ENCODE peak calls at places on chromosome 9, in five cellular contexts. P, V, S, Z and J are unnamed samples.

GRCh38 chr9:4147476-4148214 is 152.2 kb downstream of the GLIS3 start:
- DNase-seq in P (no peak), V (peak; percentile 24), S (no peak), Z (peak; percentile 24), J (no peak)

GRCh38 chr9:91282292-91282691 is 79.4 kb downstream of the AUH start:
- DNase-seq in P (no peak), V (no peak), S (no peak), Z (no peak), J (no peak)

GRCh38 chr9:114098021-114098659 is 952 bp downstream of the KIF12 start:
- DNase-seq in P (no peak), V (peak; percentile 88), S (peak; percentile 63), Z (peak; percentile 69), J (no peak)

GRCh38 chr9:111857555-111858211 is 38.9 kb upstream of the UGCG start:
- DNase-seq in P (no peak), V (no peak), S (no peak), Z (no peak), J (no peak)

GRCh38 chr9:98541684-98542230 is 167.0 kb downstream of the GABBR2 start:
- DNase-seq in P (no peak), V (no peak), S (no peak), Z (no peak), J (no peak)

GRCh38 chr9:75499812-75500211 is 390.7 kb upstream of the PCSK5 start:
- DNase-seq in P (no peak), V (no peak), S (no peak), Z (no peak), J (no peak)

GRCh38 chr9:4831119-4831518 is 38.4 kb downstream of the RCL1 start:
- DNase-seq in P (no peak), V (no peak), S (no peak), Z (no peak), J (no peak)

GRCh38 chr9:96137666-96138429 is 164.1 kb downstream of the HSD17B3 start:
- DNase-seq in P (no peak), V (no peak), S (no peak), Z (no peak), J (no peak)

GRCh38 chr9:123353984-123354591 is 1.9 kb upstream of the CRB2 start:
- DNase-seq in P (peak; percentile 72), V (peak; percentile 83), S (peak; percentile 72), Z (peak; percentile 85), J (peak; percentile 94)

GRCh38 chr9:92328225-92328624 is 2.5 kb downstream of the CENPP start:
- DNase-seq in P (no peak), V (no peak), S (no peak), Z (peak; percentile 41), J (no peak)

GRCh38 chr9:71638627-71639026 is 129.7 kb downstream of the CEMIP2 start:
- DNase-seq in P (peak; percentile 42), V (no peak), S (no peak), Z (no peak), J (no peak)

GRCh38 chr9:112711050-112711689 is 6.7 kb downstream of the INIP start:
- DNase-seq in P (peak; percentile 38), V (peak; percentile 12), S (no peak), Z (peak; percentile 30), J (no peak)

GRCh38 chr9:13688990-13689600 is 409.6 kb upstream of the MPDZ start:
- DNase-seq in P (no peak), V (peak; percentile 26), S (no peak), Z (peak; percentile 7), J (no peak)
- TF ChIP-seq CTCF in P (peak; percentile 20), V (peak; percentile 25), S (no peak), Z (peak; percentile 66), J (peak; percentile 52)

GRCh38 chr9:132575811-132576210 is 6.6 kb upstream of the BARHL1 start:
- DNase-seq in P (no peak), V (no peak), S (no peak), Z (no peak), J (no peak)
- TF ChIP-seq CTCF in P (no peak), V (no peak), S (no peak), Z (no peak), J (no peak)

GRCh38 chr9:82184524-82184923 is 196.0 kb downstream of the SPATA31D1 start:
- DNase-seq in P (no peak), V (no peak), S (no peak), Z (no peak), J (no peak)

GRCh38 chr9:82191082-82191481 is 202.5 kb downstream of the SPATA31D1 start:
- DNase-seq in P (no peak), V (no peak), S (no peak), Z (no peak), J (no peak)

GRCh38 chr9:82183181-82183860 is 194.7 kb downstream of the SPATA31D1 start:
- DNase-seq in P (no peak), V (no peak), S (no peak), Z (no peak), J (no peak)

DNA sequence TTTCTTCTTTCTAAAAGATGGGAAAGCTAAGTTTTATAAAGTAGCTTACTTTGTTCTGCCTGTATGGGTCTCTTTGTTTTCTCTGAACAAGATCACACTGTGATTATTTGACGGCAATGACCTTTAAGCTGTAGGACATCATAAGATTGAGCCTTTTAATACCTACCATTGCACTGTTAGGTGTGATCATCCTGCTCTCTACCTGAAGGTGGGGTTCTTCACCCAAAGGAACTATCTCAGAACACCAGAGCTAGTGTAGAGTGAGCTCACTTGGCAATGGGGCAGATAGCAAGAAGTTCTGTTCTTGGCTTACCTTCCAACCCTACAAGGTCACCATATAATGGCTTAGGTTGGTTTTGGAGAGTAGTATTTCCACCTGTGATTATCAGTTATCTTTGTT is 200.2 kb downstream of the SPATA31D1 start:
- DNase-seq in P (no peak), V (no peak), S (no peak), Z (no peak), J (no peak)
- TF ChIP-seq CTCF in P (no peak), V (no peak), S (no peak), Z (no peak), J (no peak)

DNA sequence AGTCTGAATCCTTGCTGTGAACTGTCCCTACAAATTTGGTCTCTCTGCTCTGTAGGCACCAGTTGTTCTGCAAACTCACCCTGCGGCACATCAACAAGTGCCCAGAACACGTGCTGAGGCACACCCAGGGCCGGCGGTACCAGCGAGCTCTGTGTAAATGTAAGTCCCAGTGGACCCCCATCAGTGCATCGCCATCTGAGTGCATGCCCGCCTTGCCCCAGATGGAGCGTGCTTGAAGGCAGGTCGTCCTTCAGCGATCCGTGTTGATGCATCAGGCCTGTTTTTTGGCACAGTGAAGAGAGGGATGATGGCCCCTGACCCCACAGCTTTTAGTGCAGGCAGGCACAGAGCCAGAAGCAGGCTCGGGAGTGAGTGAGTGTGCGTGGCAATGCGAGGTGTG is 1.3 kb downstream of the SURF2 start:
- DNase-seq in P (no peak), V (no peak), S (no peak), Z (no peak), J (no peak)
- TF ChIP-seq CTCF in P (no peak), V (no peak), S (no peak), Z (no peak), J (no peak)

GRCh38 chr9:134346151-134346550 is 19.9 kb downstream of the RXRA start:
- DNase-seq in P (no peak), V (no peak), S (no peak), Z (no peak), J (no peak)
- TF ChIP-seq CTCF in P (no peak), V (no peak), S (no peak), Z (no peak), J (no peak)

GRCh38 chr9:80884180-80884579 is 805.2 kb downstream of the TLE1 start:
- DNase-seq in P (no peak), V (no peak), S (no peak), Z (no peak), J (no peak)

GRCh38 chr9:80881946-80882345 is 807.4 kb downstream of the TLE1 start:
- DNase-seq in P (no peak), V (no peak), S (no peak), Z (peak; percentile 0), J (no peak)

GRCh38 chr9:80881350-80881749 is 808.0 kb downstream of the TLE1 start:
- DNase-seq in P (no peak), V (no peak), S (no peak), Z (no peak), J (no peak)

DNA sequence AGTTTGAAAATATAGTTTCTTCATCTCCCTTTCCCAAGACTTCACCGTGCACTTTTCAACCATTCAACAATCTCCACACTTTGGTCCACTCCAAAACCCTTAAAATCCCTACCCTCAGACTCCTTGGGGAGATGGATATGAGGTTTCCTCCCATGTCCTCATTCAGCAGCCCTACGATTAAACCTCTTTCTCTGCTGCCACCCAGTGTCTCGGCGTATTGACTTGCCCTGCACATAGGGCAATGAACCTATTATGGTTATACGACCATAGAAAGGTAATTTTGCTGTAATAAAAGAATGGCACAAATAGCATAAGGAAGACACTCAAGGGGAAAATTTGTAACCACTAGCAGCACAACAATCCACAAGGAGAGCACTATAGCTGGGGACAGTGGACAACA is 803.5 kb downstream of the TLE1 start:
- DNase-seq in P (no peak), V (no peak), S (no peak), Z (no peak), J (no peak)
- TF ChIP-seq CTCF in P (no peak), V (no peak), S (no peak), Z (peak; percentile 34), J (no peak)